ENCODE peak calls at places on chromosomes 7 and 10, in nine cellular contexts. L is retinal pigment epithelial cell, M is progenitor cell of endocrine pancreas, G is HTR-8/SVneo, B is GM12864, J is heart right ventricle, S is COR-L47, H is T-helper 22 cell, Y is OCI-LY7. N is an unnamed sample.
A peak's percentile ranks its signal among the peaks of the same experiment; 100 is the strongest.

GRCh38 chr7:18469332-18469731 is 26.2 kb upstream of the HDAC9 start:
- DNase-seq in Y (no peak), G (no peak), L (no peak), B (no peak), S (no peak), H (no peak), M (no peak), J (no peak), N (no peak)

GRCh38 chr7:99124236-99124635 is 19.7 kb downstream of the SMURF1 start:
- DNase-seq in L (no peak), Y (no peak), B (no peak), H (no peak), J (no peak), G (no peak), S (no peak), M (no peak), N (no peak)

GRCh38 chr10:57320416-57320815 is 947.3 kb downstream of the IPMK start:
- DNase-seq in G (no peak), J (no peak), S (no peak), Y (no peak), M (no peak), H (no peak), B (no peak), L (no peak), N (no peak)

GRCh38 chr7:138164804-138165203 is 88.5 kb downstream of the AKR1D1 start:
- DNase-seq in H (no peak), L (no peak), G (no peak), B (no peak), J (no peak), Y (no peak), M (no peak), S (no peak), N (no peak)

GRCh38 chr10:94006591-94007550 is 13.1 kb downstream of the PLCE1 start:
- DNase-seq in Y (no peak), S (no peak), H (no peak), M (no peak), L (peak; percentile 95), J (no peak), G (no peak), B (no peak), N (no peak)

GRCh38 chr10:63466168-63466935 is 575 bp upstream of the JMJD1C start:
- DNase-seq in G (peak; percentile 27), B (no peak), H (no peak), M (no peak), L (no peak), Y (peak; percentile 34), S (peak; percentile 68), J (peak; percentile 51), N (no peak)

GRCh38 chr10:101217450-101218281 is 11.6 kb downstream of the LBX1 start:
- DNase-seq in S (no peak), G (no peak), M (peak; percentile 62), J (no peak), H (no peak), B (no peak), L (no peak), Y (no peak), N (no peak)

GRCh38 chr10:118698421-118698820 is 56.3 kb downstream of the CACUL1 start:
- DNase-seq in G (peak; percentile 33), H (peak; percentile 74), L (peak; percentile 7), S (no peak), J (no peak), M (no peak), Y (no peak), B (peak; percentile 34), N (peak; percentile 80)

GRCh38 chr10:62268027-62268398 is 631 bp downstream of the RTKN2 start:
- DNase-seq in H (no peak), J (no peak), Y (peak; percentile 40), G (no peak), L (no peak), S (no peak), B (no peak), M (no peak), N (no peak)

GRCh38 chr10:14918964-14919363 is 34.9 kb downstream of the DCLRE1C start:
- DNase-seq in J (no peak), M (no peak), G (no peak), B (no peak), Y (no peak), H (no peak), L (no peak), S (no peak), N (no peak)

GRCh38 chr7:4700577-4701235 is 18.6 kb downstream of the FOXK1 start:
- DNase-seq in M (no peak), J (no peak), G (no peak), B (no peak), Y (no peak), S (no peak), H (no peak), L (no peak), N (no peak)

GRCh38 chr10:90769946-90770841 is 87.6 kb downstream of the HTR7 start:
- DNase-seq in J (no peak), S (no peak), G (no peak), B (no peak), Y (no peak), H (no peak), L (no peak), M (no peak), N (no peak)

GRCh38 chr7:12708314-12708713 is 20.9 kb downstream of the ARL4A start:
- DNase-seq in J (no peak), S (no peak), L (no peak), G (no peak), Y (no peak), M (no peak), B (no peak), H (no peak), N (no peak)

GRCh38 chr7:108178393-108178792 is 48.2 kb upstream of the LAMB4 start:
- DNase-seq in M (no peak), J (no peak), S (peak; percentile 95), Y (no peak), B (no peak), G (no peak), L (no peak), H (no peak), N (no peak)

GRCh38 chr7:115008465-115009114 is 86.7 kb downstream of the MDFIC start:
- DNase-seq in L (no peak), H (no peak), S (no peak), G (no peak), M (no peak), J (peak; percentile 84), B (no peak), Y (no peak), N (no peak)

GRCh38 chr7:83427929-83428328 is 221.0 kb downstream of the SEMA3E start:
- DNase-seq in B (no peak), Y (no peak), J (no peak), L (no peak), S (peak; percentile 52), G (no peak), H (no peak), M (no peak), N (no peak)

GRCh38 chr10:112585052-112585451 is 138.0 kb downstream of the VTI1A start:
- DNase-seq in Y (no peak), H (no peak), S (no peak), G (no peak), J (no peak), B (no peak), L (no peak), M (no peak), N (no peak)

GRCh38 chr7:47482013-47482761 is 99.7 kb downstream of the TNS3 start:
- DNase-seq in Y (no peak), L (peak; percentile 99), S (no peak), G (peak; percentile 72), B (no peak), M (no peak), J (peak; percentile 70), H (no peak), N (no peak)

GRCh38 chr10:62811159-62811875 is 4.8 kb downstream of the EGR2 start:
- DNase-seq in M (no peak), B (peak; percentile 78), H (no peak), S (no peak), L (no peak), J (no peak), Y (no peak), G (no peak), N (peak; percentile 85)

GRCh38 chr10:21184216-21184615 is 287.1 kb upstream of the NEBL start:
- DNase-seq in M (no peak), H (no peak), Y (no peak), G (no peak), S (no peak), J (no peak), L (no peak), B (no peak), N (no peak)

GRCh38 chr7:21580073-21580521 is 37.3 kb downstream of the DNAH11 start:
- DNase-seq in G (peak; percentile 19), Y (no peak), L (peak; percentile 30), S (no peak), M (no peak), H (no peak), J (no peak), B (no peak), N (peak; percentile 23)

GRCh38 chr7:2143450-2143849 is 89.3 kb downstream of the MAD1L1 start:
- DNase-seq in H (no peak), J (no peak), M (no peak), Y (no peak), L (no peak), B (no peak), G (no peak), S (no peak), N (no peak)

GRCh38 chr7:41136551-41136950 is 566.3 kb downstream of the INHBA start:
- DNase-seq in L (no peak), Y (no peak), G (no peak), J (no peak), M (no peak), S (no peak), B (no peak), H (no peak), N (no peak)

GRCh38 chr7:50832744-50833143 is 50.0 kb upstream of the GRB10 start:
- DNase-seq in L (no peak), M (no peak), S (no peak), J (no peak), G (no peak), B (no peak), Y (no peak), H (no peak), N (no peak)

GRCh38 chr10:133442191-133442966 is 11.4 kb upstream of the SCART1 start:
- DNase-seq in S (no peak), B (no peak), H (no peak), Y (no peak), M (no peak), L (no peak), J (no peak), G (no peak), N (no peak)

GRCh38 chr7:148084138-148084537 is 506.4 kb upstream of the C7orf33 start:
- DNase-seq in S (peak; percentile 73), L (peak; percentile 5), B (no peak), M (peak; percentile 32), H (no peak), G (peak; percentile 6), Y (peak; percentile 36), J (peak; percentile 33), N (no peak)

GRCh38 chr10:51250278-51250914 is 176.1 kb downstream of the PRKG1 start:
- DNase-seq in M (no peak), L (no peak), S (no peak), J (no peak), B (no peak), G (no peak), H (no peak), Y (no peak), N (no peak)

GRCh38 chr10:14782691-14783363 is 8.1 kb upstream of the FAM107B start:
- DNase-seq in H (no peak), M (no peak), G (peak; percentile 72), Y (no peak), S (no peak), J (no peak), L (no peak), B (no peak), N (no peak)

GRCh38 chr10:17665742-17666141 is 21.8 kb downstream of the STAM start:
- DNase-seq in B (no peak), M (no peak), J (peak; percentile 27), L (peak; percentile 92), Y (no peak), G (peak; percentile 37), H (no peak), S (no peak), N (no peak)

GRCh38 chr7:135976312-135977019 is 693 bp downstream of the MTPN start:
- DNase-seq in G (peak; percentile 13), J (no peak), H (peak; percentile 39), B (peak; percentile 45), M (no peak), Y (peak; percentile 64), S (no peak), L (no peak), N (no peak)

GRCh38 chr10:30784896-30785605 is 155.5 kb upstream of the LYZL2 start:
- DNase-seq in G (peak; percentile 64), H (no peak), B (no peak), M (peak; percentile 66), Y (no peak), L (peak; percentile 64), S (no peak), J (peak; percentile 89), N (no peak)